ENCODE peak calls at places on chromosomes 1 and 21, in nine cellular contexts. B is kidney tubule cell; M is lower leg skin; F is CD4-positive, CD25-positive, alpha-beta regulatory T cell; Q is adipocyte; N is activated naive CD4-positive, alpha-beta T cell; S is heart right ventricle; Z is GM23248; V is Karpas-422. A is an unnamed sample.

GRCh38 chr1:12515234-12515633 is 102.8 kb downstream of the DHRS3 start:
- DNase-seq in Q (no peak), S (no peak), Z (no peak), F (no peak), N (no peak), M (no peak), V (no peak), B (no peak), A (no peak)

GRCh38 chr1:182598296-182598695 is 5.9 kb downstream of the RGS16 start:
- DNase-seq in M (no peak), S (no peak), V (no peak), Q (no peak), Z (no peak), F (no peak), N (no peak), B (no peak), A (no peak)

GRCh38 chr1:32992489-32993214 is 28.0 kb upstream of the RNF19B start:
- DNase-seq in F (peak; percentile 27), S (peak; percentile 74), N (no peak), Q (peak; percentile 95), Z (peak; percentile 97), B (peak; percentile 97), V (peak; percentile 89), M (peak; percentile 87), A (peak; percentile 89)

GRCh38 chr1:18820791-18821641 is 38.4 kb downstream of the TAS1R2 start:
- DNase-seq in B (peak; percentile 74), S (peak; percentile 48), Z (peak; percentile 80), V (peak; percentile 80), Q (peak; percentile 79), M (peak; percentile 46), N (peak; percentile 59), F (peak; percentile 35), A (peak; percentile 29)

GRCh38 chr1:226061793-226062557 is 541 bp upstream of the H3-3A start:
- DNase-seq in Q (peak; percentile 89), B (peak; percentile 87), V (no peak), Z (peak; percentile 98), N (peak; percentile 61), S (peak; percentile 78), F (peak; percentile 65), M (peak; percentile 59), A (peak; percentile 76)

GRCh38 chr1:35605882-35606182 is 32.7 kb downstream of the TFAP2E start:
- DNase-seq in S (no peak), B (peak; percentile 57), N (no peak), F (no peak), V (no peak), M (no peak), Z (peak; percentile 36), Q (peak; percentile 70), A (peak; percentile 26)

GRCh38 chr21:46124926-46125845 is 27.3 kb downstream of the COL6A2 start:
- DNase-seq in M (no peak), B (no peak), S (peak; percentile 5), Z (no peak), Q (no peak), V (no peak), N (no peak), F (no peak), A (no peak)

GRCh38 chr1:17612831-17613230 is 73.3 kb downstream of the ARHGEF10L start:
- DNase-seq in Z (no peak), V (no peak), M (no peak), S (no peak), Q (no peak), B (no peak), N (no peak), F (no peak), A (no peak)

GRCh38 chr1:63414691-63415090 is 47.3 kb downstream of the ALG6 start:
- DNase-seq in F (no peak), S (no peak), V (no peak), Q (no peak), M (no peak), Z (no peak), B (no peak), N (no peak), A (no peak)

GRCh38 chr1:94013331-94013925 is 104.2 kb upstream of the GCLM start:
- DNase-seq in N (no peak), V (no peak), Z (no peak), S (no peak), M (no peak), B (no peak), Q (no peak), F (no peak), A (no peak)

GRCh38 chr1:224513787-224514209 is 79.2 kb upstream of the WDR26 start:
- DNase-seq in M (peak; percentile 79), Z (peak; percentile 86), S (peak; percentile 85), F (peak; percentile 80), Q (peak; percentile 96), B (peak; percentile 79), V (peak; percentile 94), N (peak; percentile 80), A (peak; percentile 60)

GRCh38 chr1:34266127-34266951 is 89.6 kb downstream of the C1orf94 start:
- DNase-seq in S (no peak), F (no peak), M (no peak), N (no peak), Q (no peak), V (no peak), B (peak; percentile 10), Z (peak; percentile 34), A (no peak)

GRCh38 chr1:201503397-201504176 is 3.3 kb downstream of the CSRP1 start:
- DNase-seq in M (no peak), N (no peak), Z (peak; percentile 97), Q (peak; percentile 96), V (no peak), F (no peak), S (peak; percentile 61), B (peak; percentile 77), A (peak; percentile 95)

GRCh38 chr1:108000620-108001105 is 35.7 kb upstream of the VAV3 start:
- DNase-seq in V (no peak), M (peak; percentile 49), S (peak; percentile 64), N (no peak), F (no peak), B (peak; percentile 90), Z (peak; percentile 42), Q (peak; percentile 32), A (peak; percentile 82)

GRCh38 chr1:179612361-179612760 is 20.7 kb downstream of the TDRD5 start:
- DNase-seq in Z (no peak), V (no peak), N (no peak), S (no peak), F (no peak), Q (no peak), B (no peak), M (no peak), A (no peak)

GRCh38 chr1:56334027-56334426 is 245.3 kb downstream of the PLPP3 start:
- DNase-seq in N (no peak), V (no peak), B (no peak), M (no peak), Q (no peak), S (no peak), Z (no peak), F (no peak), A (no peak)

A was measured in RCC 7860.